ENCODE peak calls at places on chromosomes 4 and X, in six cellular contexts. C is H9, V is right atrium auricular region, T is SK-N-SH, X is PC-9, S is pancreas. I is an unnamed sample. For H3K9me3, the result is how much of the 10 kb centered on the place peaks cover.

GRCh38 chr4:143653031-143653430 is 47.4 kb downstream of the FREM3 start:
- DNase-seq in C (no peak), V (no peak), T (no peak), X (no peak), S (no peak), I (no peak)

GRCh38 chr4:43224591-43224990 is 332.1 kb downstream of the GRXCR1 start:
- DNase-seq in C (no peak), V (no peak), T (no peak), X (no peak), S (no peak), I (peak)

GRCh38 chrX:47217852-47218279 is 615 bp upstream of the CDK16 start:
- DNase-seq in C (peak), V (peak), T (peak), X (peak), S (peak), I (peak)

GRCh38 chrX:121254336-121254735 is 206.9 kb downstream of the GLUD2 start:
- DNase-seq in C (peak), V (no peak), T (no peak), X (no peak), S (no peak), I (no peak)

GRCh38 chr4:62450740-62451139 is 1250.6 kb downstream of the ADGRL3 start:
- DNase-seq in C (no peak), V (no peak), T (no peak), X (no peak), S (no peak), I (no peak)

GRCh38 chr4:163071308-163071707 is 95.4 kb downstream of the NAF1 start:
- DNase-seq in C (no peak), V (no peak), T (no peak), X (no peak), S (no peak), I (no peak)

GRCh38 chr4:159278399-159278798 is 175.5 kb downstream of the RAPGEF2 start:
- DNase-seq in C (no peak), V (no peak), T (no peak), X (no peak), S (no peak), I (no peak)

GRCh38 chrX:135973025-135973547 is 702 bp downstream of the MMGT1 start:
- DNase-seq in C (no peak), V (no peak), T (no peak), X (peak), S (peak), I (peak)

GRCh38 chr4:12595489-12595888 is 888.7 kb downstream of the RAB28 start:
- DNase-seq in C (no peak), V (no peak), T (no peak), X (no peak), S (no peak), I (no peak)

GRCh38 chrX:11290673-11291072 is 2.5 kb upstream of the AMELX start:
- DNase-seq in C (no peak), V (no peak), T (no peak), X (no peak), S (no peak), I (no peak)

GRCh38 chr4:101600287-101600686 is 190.2 kb upstream of the BANK1 start:
- DNase-seq in C (no peak), V (no peak), T (no peak), X (no peak), S (no peak), I (no peak)

GRCh38 chrX:49186125-49187027 is at the start of gene PRICKLE3:
- DNase-seq in C (peak), V (peak), T (no peak), X (peak), S (peak), I (peak)

GRCh38 chr4:105895609-105896460 is 564 bp downstream of the NPNT start:
- DNase-seq in C (peak), V (no peak), T (peak), X (peak), S (peak), I (no peak)

GRCh38 chrX:2691543-2692220 is 587 bp downstream of the CD99 start:
- DNase-seq in C (no peak), V (no peak), T (no peak), X (peak), S (peak), I (peak)

GRCh38 chr4:17781072-17781830 is at the start of gene FAM184B:
- DNase-seq in C (peak), V (no peak), T (peak), X (no peak), S (no peak), I (no peak)

GRCh38 chr4:37662861-37663390 is 23.2 kb downstream of the RELL1 start:
- DNase-seq in C (no peak), V (no peak), T (no peak), X (no peak), S (no peak), I (no peak)

GRCh38 chr4:76950846-76951321 is 1.3 kb downstream of the SEPTIN11 start:
- DNase-seq in C (peak), V (no peak), T (peak), X (no peak), S (no peak), I (peak)

GRCh38 chr4:174244441-174244840 is 39.0 kb downstream of the FBXO8 start:
- DNase-seq in C (no peak), V (no peak), T (no peak), X (no peak), S (no peak), I (no peak)

GRCh38 chrX:134171661-134172587 is 65.1 kb upstream of the CCDC160 start:
- DNase-seq in C (peak), V (no peak), T (peak), X (no peak), S (peak), I (no peak)

GRCh38 chr4:14524236-14524635 is 478.0 kb upstream of the CPEB2 start:
- DNase-seq in C (no peak), V (no peak), T (no peak), X (no peak), S (no peak), I (no peak)

GRCh38 chr4:14532436-14532835 is 469.8 kb upstream of the CPEB2 start:
- DNase-seq in C (no peak), V (no peak), T (no peak), X (no peak), S (no peak), I (no peak)

GRCh38 chr4:14528921-14529320 is 473.4 kb upstream of the CPEB2 start:
- DNase-seq in C (no peak), V (no peak), T (no peak), X (no peak), S (no peak), I (no peak)

DNA sequence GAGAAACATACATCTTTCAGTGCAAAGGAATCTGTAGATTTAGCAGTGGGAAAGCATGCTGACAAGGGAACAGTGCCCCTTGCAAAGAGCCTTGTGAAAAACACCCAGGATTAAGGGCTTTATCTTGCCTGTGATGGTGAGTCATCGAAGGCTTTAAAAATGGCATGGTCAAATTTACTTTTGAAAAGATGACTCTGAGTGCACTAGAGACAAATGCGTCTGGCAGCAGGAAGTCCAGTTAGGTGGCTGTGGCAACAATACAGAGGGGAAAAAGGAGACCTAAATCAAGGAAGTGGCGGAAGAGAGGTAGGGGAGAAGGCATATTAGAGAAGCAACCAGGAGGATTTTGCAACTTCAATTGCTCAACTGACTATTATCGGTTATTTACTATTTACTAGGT is 472.6 kb upstream of the CPEB2 start:
- DNase-seq in C (peak), V (no peak), T (no peak), X (peak), S (no peak), I (no peak)
- H3K9me3 ChIP-seq in C (under half), V (under half), T (under half), X (under half), S (under half), I (under half)

DNA sequence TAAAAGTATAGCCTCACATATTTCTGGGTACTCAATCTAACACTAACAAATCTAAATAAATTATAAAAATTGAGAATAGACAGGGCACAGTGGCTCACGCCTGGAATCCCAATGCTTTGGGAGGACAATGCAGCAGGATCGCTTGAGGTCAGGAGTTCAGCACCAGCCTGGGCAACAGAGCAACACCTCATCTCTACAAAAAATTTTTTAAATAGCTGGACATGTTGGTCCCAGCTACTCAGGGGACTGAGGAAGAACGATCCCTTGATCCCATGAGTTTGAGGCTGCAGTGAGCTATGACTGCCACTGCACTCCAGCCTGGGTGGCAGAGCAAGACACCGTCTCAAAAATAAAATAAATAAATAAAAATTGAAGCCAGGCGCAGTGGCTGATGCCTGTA is 192.7 kb downstream of the LRBA start:
- DNase-seq in C (no peak), V (no peak), T (no peak), X (no peak), S (no peak), I (no peak)
- H3K9me3 ChIP-seq in C (under half), V (under half), T (under half), X (under half), S (under half), I (under half)

GRCh38 chrX:153779891-153780677 is 757 bp upstream of the SRPK3 start:
- DNase-seq in C (no peak), V (no peak), T (no peak), X (no peak), S (no peak), I (no peak)
- H3K9me3 ChIP-seq in C (under half), V (under half), T (under half), X (under half), S (under half), I (under half)

DNA sequence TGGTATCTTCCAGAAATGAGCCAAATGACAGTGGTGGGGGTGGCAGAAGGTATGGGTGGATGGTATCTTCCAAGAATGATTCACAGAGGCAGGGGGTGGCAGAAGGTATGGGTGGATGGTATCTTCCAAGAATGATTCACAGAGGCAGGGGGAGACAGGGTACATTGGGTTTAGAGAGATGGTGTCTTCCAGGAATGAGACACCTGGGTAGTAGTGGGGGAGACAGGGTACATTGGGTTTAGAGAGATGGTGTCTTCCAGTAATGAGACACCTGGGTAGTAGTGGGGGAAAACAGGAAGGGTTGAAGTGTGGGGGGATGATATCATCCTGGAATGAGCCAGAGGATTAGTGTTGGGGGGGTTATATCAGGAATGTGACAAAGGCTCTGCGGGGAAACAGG is 62.0 kb downstream of the MAOA start:
- DNase-seq in C (no peak), V (no peak), T (no peak), X (no peak), S (no peak), I (no peak)
- H3K9me3 ChIP-seq in C (under half), V (under half), T (under half), X (under half), S (under half), I (under half)

I was measured in OCI-LY7.